ENCODE peak calls at places on chromosomes 2 and 18, in ten cellular contexts. One of them, this sample, is unnamed.

GRCh38 chr2:119259296-119259860 is 35.7 kb downstream of the STEAP3 start:
- DNase-seq in ureter: no peak
- DNase-seq in left kidney: no peak
- DNase-seq in Daoy: no peak
- DNase-seq in lung microvascular endothelial cell: peak
- DNase-seq in activated CD4-positive, alpha-beta T cell treated with anti-CD3 and anti-CD28 coated beads for 1 hour: no peak
- DNase-seq in GDM1: no peak
- DNase-seq in body of pancreas: no peak
- DNase-seq in cardiac muscle cell: no peak
- DNase-seq in right cardiac atrium: no peak
- DNase-seq in this sample: peak

GRCh38 chr18:50649821-50650220 is 89.9 kb downstream of the MAPK4 start:
- DNase-seq in Daoy: peak
- DNase-seq in lung microvascular endothelial cell: no peak
- DNase-seq in left kidney: peak
- DNase-seq in GDM1: no peak
- DNase-seq in body of pancreas: peak
- DNase-seq in cardiac muscle cell: peak
- DNase-seq in ureter: peak
- DNase-seq in right cardiac atrium: peak
- DNase-seq in activated CD4-positive, alpha-beta T cell treated with anti-CD3 and anti-CD28 coated beads for 1 hour: no peak
- DNase-seq in this sample: no peak

GRCh38 chr18:63311481-63312409 is 7.8 kb downstream of the BCL2 start:
- DNase-seq in Daoy: no peak
- DNase-seq in GDM1: no peak
- DNase-seq in body of pancreas: no peak
- DNase-seq in activated CD4-positive, alpha-beta T cell treated with anti-CD3 and anti-CD28 coated beads for 1 hour: no peak
- DNase-seq in lung microvascular endothelial cell: no peak
- DNase-seq in cardiac muscle cell: no peak
- DNase-seq in right cardiac atrium: no peak
- DNase-seq in left kidney: no peak
- DNase-seq in ureter: no peak
- DNase-seq in this sample: no peak

GRCh38 chr2:38581193-38582147 is 21.3 kb downstream of the HNRNPLL start:
- DNase-seq in left kidney: peak
- DNase-seq in body of pancreas: peak
- DNase-seq in activated CD4-positive, alpha-beta T cell treated with anti-CD3 and anti-CD28 coated beads for 1 hour: peak
- DNase-seq in GDM1: peak
- DNase-seq in right cardiac atrium: peak
- DNase-seq in ureter: no peak
- DNase-seq in Daoy: peak
- DNase-seq in cardiac muscle cell: peak
- DNase-seq in lung microvascular endothelial cell: peak
- DNase-seq in this sample: peak

GRCh38 chr2:221330436-221330835 is 241.7 kb downstream of the EPHA4 start:
- DNase-seq in lung microvascular endothelial cell: no peak
- DNase-seq in cardiac muscle cell: no peak
- DNase-seq in ureter: no peak
- DNase-seq in left kidney: no peak
- DNase-seq in GDM1: no peak
- DNase-seq in activated CD4-positive, alpha-beta T cell treated with anti-CD3 and anti-CD28 coated beads for 1 hour: no peak
- DNase-seq in right cardiac atrium: no peak
- DNase-seq in Daoy: no peak
- DNase-seq in body of pancreas: no peak
- DNase-seq in this sample: no peak

GRCh38 chr2:109689973-109690372 is 75.8 kb downstream of the SOWAHC start:
- DNase-seq in GDM1: no peak
- DNase-seq in Daoy: no peak
- DNase-seq in left kidney: no peak
- DNase-seq in lung microvascular endothelial cell: no peak
- DNase-seq in body of pancreas: no peak
- DNase-seq in right cardiac atrium: peak
- DNase-seq in ureter: no peak
- DNase-seq in activated CD4-positive, alpha-beta T cell treated with anti-CD3 and anti-CD28 coated beads for 1 hour: no peak
- DNase-seq in cardiac muscle cell: no peak
- DNase-seq in this sample: no peak

GRCh38 chr18:5295231-5295920 is at the start of gene ZBTB14:
- DNase-seq in Daoy: peak
- DNase-seq in ureter: peak
- DNase-seq in activated CD4-positive, alpha-beta T cell treated with anti-CD3 and anti-CD28 coated beads for 1 hour: peak
- DNase-seq in left kidney: peak
- DNase-seq in lung microvascular endothelial cell: peak
- DNase-seq in body of pancreas: peak
- DNase-seq in cardiac muscle cell: peak
- DNase-seq in GDM1: peak
- DNase-seq in right cardiac atrium: peak
- DNase-seq in this sample: peak

GRCh38 chr2:126901459-126901858 is 2.8 kb downstream of the TEX51 start:
- DNase-seq in lung microvascular endothelial cell: no peak
- DNase-seq in body of pancreas: no peak
- DNase-seq in left kidney: no peak
- DNase-seq in Daoy: no peak
- DNase-seq in GDM1: no peak
- DNase-seq in activated CD4-positive, alpha-beta T cell treated with anti-CD3 and anti-CD28 coated beads for 1 hour: no peak
- DNase-seq in right cardiac atrium: no peak
- DNase-seq in ureter: no peak
- DNase-seq in cardiac muscle cell: no peak
- DNase-seq in this sample: no peak

GRCh38 chr2:240250985-240251847 is 110.8 kb upstream of the OTOS start:
- DNase-seq in activated CD4-positive, alpha-beta T cell treated with anti-CD3 and anti-CD28 coated beads for 1 hour: no peak
- DNase-seq in left kidney: peak
- DNase-seq in cardiac muscle cell: no peak
- DNase-seq in right cardiac atrium: peak
- DNase-seq in Daoy: peak
- DNase-seq in ureter: peak
- DNase-seq in lung microvascular endothelial cell: peak
- DNase-seq in body of pancreas: peak
- DNase-seq in GDM1: no peak
- DNase-seq in this sample: peak

GRCh38 chr2:232353096-232353495 is 25.5 kb upstream of the ALPP start:
- DNase-seq in lung microvascular endothelial cell: no peak
- DNase-seq in body of pancreas: no peak
- DNase-seq in Daoy: no peak
- DNase-seq in cardiac muscle cell: no peak
- DNase-seq in GDM1: no peak
- DNase-seq in right cardiac atrium: no peak
- DNase-seq in activated CD4-positive, alpha-beta T cell treated with anti-CD3 and anti-CD28 coated beads for 1 hour: no peak
- DNase-seq in ureter: no peak
- DNase-seq in left kidney: no peak
- DNase-seq in this sample: no peak

GRCh38 chr2:85961754-85962153 is 73.0 kb upstream of the ST3GAL5 start:
- DNase-seq in GDM1: no peak
- DNase-seq in Daoy: no peak
- DNase-seq in right cardiac atrium: no peak
- DNase-seq in lung microvascular endothelial cell: no peak
- DNase-seq in body of pancreas: no peak
- DNase-seq in cardiac muscle cell: no peak
- DNase-seq in left kidney: no peak
- DNase-seq in ureter: peak
- DNase-seq in activated CD4-positive, alpha-beta T cell treated with anti-CD3 and anti-CD28 coated beads for 1 hour: no peak
- DNase-seq in this sample: no peak

GRCh38 chr2:54107903-54108615 is 7.4 kb upstream of the ACYP2 start:
- DNase-seq in Daoy: no peak
- DNase-seq in ureter: no peak
- DNase-seq in right cardiac atrium: no peak
- DNase-seq in activated CD4-positive, alpha-beta T cell treated with anti-CD3 and anti-CD28 coated beads for 1 hour: no peak
- DNase-seq in cardiac muscle cell: no peak
- DNase-seq in body of pancreas: no peak
- DNase-seq in GDM1: no peak
- DNase-seq in lung microvascular endothelial cell: peak
- DNase-seq in left kidney: peak
- DNase-seq in this sample: no peak

GRCh38 chr2:187440101-187440500 is 8.0 kb downstream of the CALCRL start:
- DNase-seq in activated CD4-positive, alpha-beta T cell treated with anti-CD3 and anti-CD28 coated beads for 1 hour: no peak
- DNase-seq in right cardiac atrium: no peak
- DNase-seq in body of pancreas: no peak
- DNase-seq in lung microvascular endothelial cell: no peak
- DNase-seq in Daoy: no peak
- DNase-seq in GDM1: no peak
- DNase-seq in ureter: no peak
- DNase-seq in cardiac muscle cell: no peak
- DNase-seq in left kidney: no peak
- DNase-seq in this sample: no peak

GRCh38 chr2:84865181-84865783 is 15.6 kb downstream of the TRABD2A start:
- DNase-seq in cardiac muscle cell: no peak
- DNase-seq in activated CD4-positive, alpha-beta T cell treated with anti-CD3 and anti-CD28 coated beads for 1 hour: no peak
- DNase-seq in right cardiac atrium: no peak
- DNase-seq in ureter: no peak
- DNase-seq in left kidney: no peak
- DNase-seq in GDM1: no peak
- DNase-seq in lung microvascular endothelial cell: no peak
- DNase-seq in body of pancreas: no peak
- DNase-seq in Daoy: no peak
- DNase-seq in this sample: no peak

GRCh38 chr18:79553696-79554095 is 125.9 kb upstream of the CTDP1 start:
- DNase-seq in lung microvascular endothelial cell: no peak
- DNase-seq in body of pancreas: no peak
- DNase-seq in Daoy: no peak
- DNase-seq in GDM1: no peak
- DNase-seq in ureter: no peak
- DNase-seq in left kidney: no peak
- DNase-seq in cardiac muscle cell: no peak
- DNase-seq in right cardiac atrium: no peak
- DNase-seq in activated CD4-positive, alpha-beta T cell treated with anti-CD3 and anti-CD28 coated beads for 1 hour: no peak
- DNase-seq in this sample: no peak

GRCh38 chr2:232076736-232077135 is 115.2 kb downstream of the DIS3L2 start:
- DNase-seq in activated CD4-positive, alpha-beta T cell treated with anti-CD3 and anti-CD28 coated beads for 1 hour: no peak
- DNase-seq in GDM1: no peak
- DNase-seq in cardiac muscle cell: no peak
- DNase-seq in left kidney: no peak
- DNase-seq in right cardiac atrium: no peak
- DNase-seq in Daoy: no peak
- DNase-seq in body of pancreas: no peak
- DNase-seq in lung microvascular endothelial cell: no peak
- DNase-seq in ureter: no peak
- DNase-seq in this sample: no peak

GRCh38 chr2:182716665-182716990 is 571 bp downstream of the DNAJC10 start:
- DNase-seq in activated CD4-positive, alpha-beta T cell treated with anti-CD3 and anti-CD28 coated beads for 1 hour: no peak
- DNase-seq in body of pancreas: peak
- DNase-seq in left kidney: no peak
- DNase-seq in right cardiac atrium: no peak
- DNase-seq in cardiac muscle cell: no peak
- DNase-seq in ureter: no peak
- DNase-seq in Daoy: no peak
- DNase-seq in lung microvascular endothelial cell: no peak
- DNase-seq in GDM1: no peak
- DNase-seq in this sample: no peak

GRCh38 chr2:105866439-105867170 is 121.9 kb downstream of the NCK2 start:
- DNase-seq in Daoy: no peak
- DNase-seq in cardiac muscle cell: no peak
- DNase-seq in lung microvascular endothelial cell: no peak
- DNase-seq in left kidney: no peak
- DNase-seq in GDM1: no peak
- DNase-seq in activated CD4-positive, alpha-beta T cell treated with anti-CD3 and anti-CD28 coated beads for 1 hour: no peak
- DNase-seq in right cardiac atrium: no peak
- DNase-seq in ureter: no peak
- DNase-seq in body of pancreas: no peak
- DNase-seq in this sample: no peak

GRCh38 chr2:237278593-237278992 is 135.4 kb downstream of the COL6A3 start:
- DNase-seq in left kidney: no peak
- DNase-seq in cardiac muscle cell: no peak
- DNase-seq in activated CD4-positive, alpha-beta T cell treated with anti-CD3 and anti-CD28 coated beads for 1 hour: no peak
- DNase-seq in right cardiac atrium: peak
- DNase-seq in GDM1: no peak
- DNase-seq in body of pancreas: no peak
- DNase-seq in Daoy: peak
- DNase-seq in ureter: peak
- DNase-seq in lung microvascular endothelial cell: no peak
- DNase-seq in this sample: no peak

GRCh38 chr2:43131890-43132522 is 94.4 kb downstream of the ZFP36L2 start:
- DNase-seq in ureter: no peak
- DNase-seq in lung microvascular endothelial cell: no peak
- DNase-seq in activated CD4-positive, alpha-beta T cell treated with anti-CD3 and anti-CD28 coated beads for 1 hour: no peak
- DNase-seq in body of pancreas: no peak
- DNase-seq in cardiac muscle cell: no peak
- DNase-seq in right cardiac atrium: peak
- DNase-seq in GDM1: no peak
- DNase-seq in left kidney: no peak
- DNase-seq in Daoy: no peak
- DNase-seq in this sample: no peak

GRCh38 chr2:120552800-120553471 is 182.7 kb upstream of the GLI2 start:
- DNase-seq in body of pancreas: peak
- DNase-seq in lung microvascular endothelial cell: peak
- DNase-seq in activated CD4-positive, alpha-beta T cell treated with anti-CD3 and anti-CD28 coated beads for 1 hour: no peak
- DNase-seq in left kidney: peak
- DNase-seq in right cardiac atrium: peak
- DNase-seq in ureter: peak
- DNase-seq in Daoy: peak
- DNase-seq in GDM1: no peak
- DNase-seq in cardiac muscle cell: peak
- DNase-seq in this sample: peak

GRCh38 chr18:57542126-57542525 is 44.4 kb downstream of the FECH start:
- DNase-seq in activated CD4-positive, alpha-beta T cell treated with anti-CD3 and anti-CD28 coated beads for 1 hour: no peak
- DNase-seq in body of pancreas: no peak
- DNase-seq in GDM1: no peak
- DNase-seq in lung microvascular endothelial cell: no peak
- DNase-seq in ureter: no peak
- DNase-seq in Daoy: peak
- DNase-seq in right cardiac atrium: no peak
- DNase-seq in left kidney: no peak
- DNase-seq in cardiac muscle cell: no peak
- DNase-seq in this sample: no peak

GRCh38 chr2:230627806-230628724 is 84.6 kb upstream of the CAB39 start:
- DNase-seq in activated CD4-positive, alpha-beta T cell treated with anti-CD3 and anti-CD28 coated beads for 1 hour: no peak
- DNase-seq in lung microvascular endothelial cell: no peak
- DNase-seq in Daoy: peak
- DNase-seq in cardiac muscle cell: peak
- DNase-seq in ureter: no peak
- DNase-seq in body of pancreas: no peak
- DNase-seq in right cardiac atrium: no peak
- DNase-seq in left kidney: peak
- DNase-seq in GDM1: no peak
- DNase-seq in this sample: no peak

GRCh38 chr2:121903037-121903689 is 147.7 kb downstream of the TSN start:
- DNase-seq in GDM1: no peak
- DNase-seq in body of pancreas: no peak
- DNase-seq in lung microvascular endothelial cell: no peak
- DNase-seq in activated CD4-positive, alpha-beta T cell treated with anti-CD3 and anti-CD28 coated beads for 1 hour: no peak
- DNase-seq in cardiac muscle cell: no peak
- DNase-seq in right cardiac atrium: peak
- DNase-seq in ureter: no peak
- DNase-seq in left kidney: peak
- DNase-seq in Daoy: peak
- DNase-seq in this sample: no peak

GRCh38 chr18:24270937-24271380 is 126.7 kb downstream of the OSBPL1A start:
- DNase-seq in left kidney: peak
- DNase-seq in lung microvascular endothelial cell: no peak
- DNase-seq in right cardiac atrium: no peak
- DNase-seq in GDM1: no peak
- DNase-seq in body of pancreas: no peak
- DNase-seq in ureter: no peak
- DNase-seq in cardiac muscle cell: no peak
- DNase-seq in Daoy: peak
- DNase-seq in activated CD4-positive, alpha-beta T cell treated with anti-CD3 and anti-CD28 coated beads for 1 hour: no peak
- DNase-seq in this sample: peak

GRCh38 chr2:127104881-127105655 is 1.9 kb downstream of the BIN1 start:
- DNase-seq in lung microvascular endothelial cell: no peak
- DNase-seq in right cardiac atrium: no peak
- DNase-seq in cardiac muscle cell: no peak
- DNase-seq in GDM1: no peak
- DNase-seq in ureter: no peak
- DNase-seq in body of pancreas: no peak
- DNase-seq in left kidney: no peak
- DNase-seq in activated CD4-positive, alpha-beta T cell treated with anti-CD3 and anti-CD28 coated beads for 1 hour: no peak
- DNase-seq in Daoy: peak
- DNase-seq in this sample: no peak

GRCh38 chr2:200877443-200877842 is 11.4 kb downstream of the PPIL3 start:
- DNase-seq in lung microvascular endothelial cell: no peak
- DNase-seq in ureter: no peak
- DNase-seq in body of pancreas: no peak
- DNase-seq in GDM1: no peak
- DNase-seq in Daoy: no peak
- DNase-seq in right cardiac atrium: no peak
- DNase-seq in activated CD4-positive, alpha-beta T cell treated with anti-CD3 and anti-CD28 coated beads for 1 hour: no peak
- DNase-seq in cardiac muscle cell: peak
- DNase-seq in left kidney: no peak
- DNase-seq in this sample: no peak

This sample was measured in dermis microvascular lymphatic vessel endothelial cell.